ENCODE peak calls at places on chromosomes 4 and X, in eight cellular contexts. One of them, this sample, is unnamed.

GRCh38 chr4:106210021-106210420 is 106.0 kb downstream of the TBCK start:
- DNase-seq in fibroblast of villous mesenchyme: no peak
- DNase-seq in endothelial cell of umbilical vein: no peak
- DNase-seq in heart right ventricle: no peak
- DNase-seq in endodermal cell: no peak
- DNase-seq in cardiac fibroblast: no peak
- DNase-seq in A549: no peak
- DNase-seq in SK-N-SH: no peak
- DNase-seq in this sample: no peak

GRCh38 chrX:45258741-45259402 is 58.2 kb upstream of the DIPK2B start:
- DNase-seq in fibroblast of villous mesenchyme: no peak
- DNase-seq in endothelial cell of umbilical vein: no peak
- DNase-seq in heart right ventricle: no peak
- DNase-seq in endodermal cell: no peak
- DNase-seq in cardiac fibroblast: no peak
- DNase-seq in A549: no peak
- DNase-seq in SK-N-SH: no peak
- DNase-seq in this sample: no peak

GRCh38 chrX:18931972-18932371 is 51.9 kb downstream of the PHKA2 start:
- DNase-seq in fibroblast of villous mesenchyme: peak; percentile 38
- DNase-seq in endothelial cell of umbilical vein: peak; percentile 16
- DNase-seq in heart right ventricle: no peak
- DNase-seq in endodermal cell: peak; percentile 51
- DNase-seq in cardiac fibroblast: peak; percentile 49
- DNase-seq in A549: peak; percentile 35
- DNase-seq in SK-N-SH: peak; percentile 64
- DNase-seq in this sample: no peak

GRCh38 chrX:2351999-2352995 is 148.5 kb downstream of the DHRSX start:
- DNase-seq in fibroblast of villous mesenchyme: peak; percentile 97
- DNase-seq in endothelial cell of umbilical vein: peak; percentile 23
- DNase-seq in heart right ventricle: no peak
- DNase-seq in endodermal cell: peak; percentile 55
- DNase-seq in cardiac fibroblast: peak; percentile 85
- DNase-seq in A549: peak; percentile 70
- DNase-seq in SK-N-SH: no peak
- DNase-seq in this sample: peak; percentile 28

GRCh38 chr4:17332483-17332882 is 179.4 kb downstream of the QDPR start:
- DNase-seq in fibroblast of villous mesenchyme: no peak
- DNase-seq in endothelial cell of umbilical vein: peak; percentile 9
- DNase-seq in heart right ventricle: no peak
- DNase-seq in endodermal cell: no peak
- DNase-seq in cardiac fibroblast: no peak
- DNase-seq in A549: no peak
- DNase-seq in SK-N-SH: no peak
- DNase-seq in this sample: no peak

GRCh38 chr4:3793545-3793944 is 27.4 kb downstream of the ADRA2C start:
- DNase-seq in fibroblast of villous mesenchyme: no peak
- DNase-seq in endothelial cell of umbilical vein: no peak
- DNase-seq in heart right ventricle: no peak
- DNase-seq in endodermal cell: no peak
- DNase-seq in cardiac fibroblast: no peak
- DNase-seq in A549: no peak
- DNase-seq in SK-N-SH: no peak
- DNase-seq in this sample: no peak

GRCh38 chrX:45537936-45538335 is 337.3 kb upstream of the DIPK2B start:
- DNase-seq in fibroblast of villous mesenchyme: peak; percentile 36
- DNase-seq in endothelial cell of umbilical vein: no peak
- DNase-seq in heart right ventricle: no peak
- DNase-seq in endodermal cell: no peak
- DNase-seq in cardiac fibroblast: no peak
- DNase-seq in A549: no peak
- DNase-seq in SK-N-SH: no peak
- DNase-seq in this sample: no peak

GRCh38 chr4:85209161-85209560 is 242.7 kb upstream of the WDFY3 start:
- DNase-seq in fibroblast of villous mesenchyme: peak; percentile 7
- DNase-seq in endothelial cell of umbilical vein: no peak
- DNase-seq in heart right ventricle: no peak
- DNase-seq in endodermal cell: no peak
- DNase-seq in cardiac fibroblast: peak; percentile 18
- DNase-seq in A549: no peak
- DNase-seq in SK-N-SH: no peak
- DNase-seq in this sample: no peak

GRCh38 chr4:5963611-5964010 is 54.6 kb downstream of the C4orf50 start:
- DNase-seq in fibroblast of villous mesenchyme: no peak
- DNase-seq in endothelial cell of umbilical vein: no peak
- DNase-seq in heart right ventricle: no peak
- DNase-seq in endodermal cell: peak; percentile 82
- DNase-seq in cardiac fibroblast: no peak
- DNase-seq in A549: no peak
- DNase-seq in SK-N-SH: no peak
- DNase-seq in this sample: no peak

GRCh38 chr4:14028862-14029261 is 401.3 kb upstream of the BOD1L1 start:
- DNase-seq in fibroblast of villous mesenchyme: no peak
- DNase-seq in endothelial cell of umbilical vein: no peak
- DNase-seq in heart right ventricle: peak; percentile 17
- DNase-seq in endodermal cell: no peak
- DNase-seq in cardiac fibroblast: no peak
- DNase-seq in A549: no peak
- DNase-seq in SK-N-SH: no peak
- DNase-seq in this sample: no peak

GRCh38 chr4:6974138-6974848 is 64.7 kb downstream of the TBC1D14 start:
- DNase-seq in fibroblast of villous mesenchyme: peak; percentile 90
- DNase-seq in endothelial cell of umbilical vein: peak; percentile 90
- DNase-seq in heart right ventricle: peak; percentile 79
- DNase-seq in endodermal cell: peak; percentile 96
- DNase-seq in cardiac fibroblast: peak; percentile 90
- DNase-seq in A549: peak; percentile 72
- DNase-seq in SK-N-SH: peak; percentile 87
- DNase-seq in this sample: peak; percentile 60

GRCh38 chrX:136121788-136122187 is 25.5 kb upstream of the FHL1 start:
- DNase-seq in fibroblast of villous mesenchyme: no peak
- DNase-seq in endothelial cell of umbilical vein: no peak
- DNase-seq in heart right ventricle: no peak
- DNase-seq in endodermal cell: no peak
- DNase-seq in cardiac fibroblast: peak; percentile 34
- DNase-seq in A549: no peak
- DNase-seq in SK-N-SH: no peak
- DNase-seq in this sample: no peak

GRCh38 chr4:183876268-183876934 is 28.7 kb upstream of the STOX2 start:
- DNase-seq in fibroblast of villous mesenchyme: peak; percentile 51
- DNase-seq in endothelial cell of umbilical vein: peak; percentile 68
- DNase-seq in heart right ventricle: peak; percentile 88
- DNase-seq in endodermal cell: no peak
- DNase-seq in cardiac fibroblast: peak; percentile 58
- DNase-seq in A549: peak; percentile 62
- DNase-seq in SK-N-SH: peak; percentile 88
- DNase-seq in this sample: peak; percentile 99

GRCh38 chr4:10173039-10173753 is 56.6 kb upstream of the WDR1 start:
- DNase-seq in fibroblast of villous mesenchyme: no peak
- DNase-seq in endothelial cell of umbilical vein: peak; percentile 70
- DNase-seq in heart right ventricle: no peak
- DNase-seq in endodermal cell: peak; percentile 60
- DNase-seq in cardiac fibroblast: peak; percentile 86
- DNase-seq in A549: no peak
- DNase-seq in SK-N-SH: no peak
- DNase-seq in this sample: peak; percentile 85
- TF ChIP-seq CTCF in fibroblast of villous mesenchyme: no peak
- TF ChIP-seq CTCF in endothelial cell of umbilical vein: no peak
- TF ChIP-seq CTCF in heart right ventricle: peak; percentile 9
- TF ChIP-seq CTCF in endodermal cell: peak; percentile 30
- TF ChIP-seq CTCF in cardiac fibroblast: peak; percentile 28
- TF ChIP-seq CTCF in A549: no peak
- TF ChIP-seq CTCF in SK-N-SH: peak; percentile 43
- TF ChIP-seq CTCF in this sample: peak; percentile 36

GRCh38 chrX:40576291-40576690 is 4.5 kb upstream of the ATP6AP2 start:
- DNase-seq in fibroblast of villous mesenchyme: peak; percentile 55
- DNase-seq in endothelial cell of umbilical vein: no peak
- DNase-seq in heart right ventricle: no peak
- DNase-seq in endodermal cell: no peak
- DNase-seq in cardiac fibroblast: no peak
- DNase-seq in A549: no peak
- DNase-seq in SK-N-SH: no peak
- DNase-seq in this sample: no peak

GRCh38 chrX:40570346-40571093 is 10.2 kb upstream of the ATP6AP2 start:
- DNase-seq in fibroblast of villous mesenchyme: no peak
- DNase-seq in endothelial cell of umbilical vein: no peak
- DNase-seq in heart right ventricle: no peak
- DNase-seq in endodermal cell: peak; percentile 75
- DNase-seq in cardiac fibroblast: no peak
- DNase-seq in A549: no peak
- DNase-seq in SK-N-SH: no peak
- DNase-seq in this sample: no peak

GRCh38 chrX:40573763-40574162 is 7.0 kb upstream of the ATP6AP2 start:
- DNase-seq in fibroblast of villous mesenchyme: peak; percentile 19
- DNase-seq in endothelial cell of umbilical vein: peak; percentile 25
- DNase-seq in heart right ventricle: no peak
- DNase-seq in endodermal cell: peak; percentile 81
- DNase-seq in cardiac fibroblast: peak; percentile 37
- DNase-seq in A549: peak; percentile 54
- DNase-seq in SK-N-SH: no peak
- DNase-seq in this sample: no peak

DNA sequence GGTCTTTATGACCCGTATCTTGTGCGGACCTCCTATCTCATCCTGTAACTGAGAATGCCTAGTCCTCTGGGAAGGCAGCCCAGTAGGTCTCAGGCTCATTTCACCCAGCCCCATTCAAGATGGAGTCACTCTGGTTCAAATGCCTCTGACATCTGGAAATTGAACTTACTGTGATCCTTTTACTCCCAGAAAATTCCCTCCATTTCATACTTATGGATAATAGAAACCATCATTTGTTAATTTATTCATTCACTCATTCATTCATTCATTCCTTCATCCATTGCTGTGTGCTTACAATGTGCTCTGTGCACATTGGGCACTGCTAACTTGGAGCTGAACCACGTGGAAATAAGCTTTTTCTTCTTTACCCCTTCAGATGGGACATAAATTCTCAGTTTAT is 9.2 kb upstream of the ATP6AP2 start:
- DNase-seq in fibroblast of villous mesenchyme: no peak
- DNase-seq in endothelial cell of umbilical vein: no peak
- DNase-seq in heart right ventricle: no peak
- DNase-seq in endodermal cell: no peak
- DNase-seq in cardiac fibroblast: no peak
- DNase-seq in A549: no peak
- DNase-seq in SK-N-SH: no peak
- DNase-seq in this sample: no peak
- H3K4me3 ChIP-seq in fibroblast of villous mesenchyme: no peak overlapping the region
- H3K4me3 ChIP-seq in endothelial cell of umbilical vein: no peak overlapping the region
- H3K4me3 ChIP-seq in heart right ventricle: no peak overlapping the region
- H3K4me3 ChIP-seq in endodermal cell: no peak overlapping the region
- H3K4me3 ChIP-seq in cardiac fibroblast: no peak overlapping the region
- H3K4me3 ChIP-seq in A549: no peak overlapping the region
- H3K4me3 ChIP-seq in SK-N-SH: no peak overlapping the region
- H3K4me3 ChIP-seq in this sample: no peak overlapping the region

DNA sequence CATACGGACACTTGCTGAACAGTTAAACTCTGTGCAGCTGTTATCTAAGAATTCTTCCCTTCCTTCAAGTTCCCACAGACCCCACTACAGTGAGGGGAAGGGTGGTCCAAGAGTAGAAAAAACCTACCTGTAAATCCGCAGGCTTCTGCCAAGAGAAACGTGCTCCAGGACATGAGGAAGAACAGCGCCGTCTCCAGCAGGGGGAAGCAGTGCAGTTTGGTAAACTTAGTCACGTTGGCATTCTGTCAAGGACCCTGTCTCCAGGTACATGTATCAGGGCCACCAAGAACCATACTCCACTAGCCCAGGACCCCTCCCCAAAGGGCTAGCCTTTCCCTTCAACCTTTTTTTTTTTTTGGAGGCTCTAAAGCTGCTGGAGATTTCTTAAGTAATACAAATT is 79.9 kb downstream of the CHST7 start:
- DNase-seq in fibroblast of villous mesenchyme: peak; percentile 24
- DNase-seq in endothelial cell of umbilical vein: peak; percentile 40
- DNase-seq in heart right ventricle: no peak
- DNase-seq in endodermal cell: peak; percentile 77
- DNase-seq in cardiac fibroblast: no peak
- DNase-seq in A549: peak; percentile 38
- DNase-seq in SK-N-SH: peak; percentile 34
- DNase-seq in this sample: no peak
- TF ChIP-seq CTCF in fibroblast of villous mesenchyme: peak; percentile 38
- TF ChIP-seq CTCF in endothelial cell of umbilical vein: peak; percentile 24
- TF ChIP-seq CTCF in heart right ventricle: peak; percentile 25
- TF ChIP-seq CTCF in endodermal cell: peak; percentile 65
- TF ChIP-seq CTCF in cardiac fibroblast: peak; percentile 31
- TF ChIP-seq CTCF in A549: peak; percentile 20
- TF ChIP-seq CTCF in SK-N-SH: peak; percentile 43
- TF ChIP-seq CTCF in this sample: peak; percentile 33

GRCh38 chr4:103996059-103996458 is 276.3 kb upstream of the TACR3 start:
- DNase-seq in fibroblast of villous mesenchyme: no peak
- DNase-seq in endothelial cell of umbilical vein: no peak
- DNase-seq in heart right ventricle: no peak
- DNase-seq in endodermal cell: peak; percentile 42
- DNase-seq in cardiac fibroblast: no peak
- DNase-seq in A549: peak; percentile 36
- DNase-seq in SK-N-SH: no peak
- DNase-seq in this sample: no peak
- H3K4me3 ChIP-seq in fibroblast of villous mesenchyme: no peak overlapping the region
- H3K4me3 ChIP-seq in endothelial cell of umbilical vein: no peak overlapping the region
- H3K4me3 ChIP-seq in heart right ventricle: no peak overlapping the region
- H3K4me3 ChIP-seq in endodermal cell: peak overlapping the region; percentile 61
- H3K4me3 ChIP-seq in cardiac fibroblast: no peak overlapping the region
- H3K4me3 ChIP-seq in A549: no peak overlapping the region
- H3K4me3 ChIP-seq in SK-N-SH: no peak overlapping the region
- H3K4me3 ChIP-seq in this sample: peak overlapping the region; percentile 26

GRCh38 chrX:57752866-57753265 is 72.8 kb upstream of the NLRP2B start:
- DNase-seq in fibroblast of villous mesenchyme: no peak
- DNase-seq in endothelial cell of umbilical vein: no peak
- DNase-seq in heart right ventricle: no peak
- DNase-seq in endodermal cell: peak; percentile 67
- DNase-seq in cardiac fibroblast: no peak
- DNase-seq in A549: no peak
- DNase-seq in SK-N-SH: no peak
- DNase-seq in this sample: no peak
- TF ChIP-seq CTCF in fibroblast of villous mesenchyme: no peak
- TF ChIP-seq CTCF in endothelial cell of umbilical vein: no peak
- TF ChIP-seq CTCF in heart right ventricle: no peak
- TF ChIP-seq CTCF in endodermal cell: peak; percentile 62
- TF ChIP-seq CTCF in cardiac fibroblast: no peak
- TF ChIP-seq CTCF in A549: no peak
- TF ChIP-seq CTCF in SK-N-SH: no peak
- TF ChIP-seq CTCF in this sample: no peak

DNA sequence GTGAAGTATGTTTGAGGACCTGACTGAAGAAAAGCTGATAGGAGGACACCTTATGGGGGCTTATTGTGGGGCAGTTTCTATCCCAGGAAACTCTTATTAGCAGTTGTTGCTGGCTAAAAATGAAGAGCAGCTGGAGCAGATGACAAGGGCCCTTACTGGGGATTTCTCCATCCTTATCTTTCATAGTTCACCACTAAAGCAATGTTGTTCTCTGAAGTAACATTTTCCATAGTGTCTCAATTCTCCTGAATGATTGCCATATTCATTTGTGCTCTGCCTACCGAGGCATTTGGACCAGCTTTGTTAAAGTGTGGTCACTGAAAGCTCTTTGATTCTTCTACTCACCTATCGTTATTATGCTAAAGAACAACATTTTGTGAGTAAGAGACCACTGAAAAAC is 7.7 kb downstream of the ENOX2 start:
- DNase-seq in fibroblast of villous mesenchyme: peak; percentile 52
- DNase-seq in endothelial cell of umbilical vein: no peak
- DNase-seq in heart right ventricle: no peak
- DNase-seq in endodermal cell: no peak
- DNase-seq in cardiac fibroblast: peak; percentile 43
- DNase-seq in A549: no peak
- DNase-seq in SK-N-SH: no peak
- DNase-seq in this sample: no peak
- H3K4me3 ChIP-seq in fibroblast of villous mesenchyme: no peak overlapping the region
- H3K4me3 ChIP-seq in endothelial cell of umbilical vein: no peak overlapping the region
- H3K4me3 ChIP-seq in heart right ventricle: no peak overlapping the region
- H3K4me3 ChIP-seq in endodermal cell: no peak overlapping the region
- H3K4me3 ChIP-seq in cardiac fibroblast: no peak overlapping the region
- H3K4me3 ChIP-seq in A549: no peak overlapping the region
- H3K4me3 ChIP-seq in SK-N-SH: no peak overlapping the region
- H3K4me3 ChIP-seq in this sample: no peak overlapping the region